ENCODE peak calls at places on chromosomes 13 and 19, in ten cellular contexts. D is effector CD4-positive, alpha-beta T cell; S is 8988T; P is activated gamma-delta T cell treated with Interleukin-2 at 50 U/mL for 16 hours; U is foreskin keratinocyte; Q is AG09319; L is uterus; H is RWPE1; W is stimulated activated CD8-positive, alpha-beta memory T cell treated with anti-CD3 and anti-CD28 coated beads, Interleukin-7, amount 100 ng/mL, for 1 hour; F is AG04449. K is an unnamed sample.

GRCh38 chr13:101875091-101875490 is 422.6 kb downstream of the ITGBL1 start:
- DNase-seq in F (no peak), S (no peak), W (no peak), H (no peak), U (no peak), D (no peak), P (no peak), Q (no peak), L (no peak), K (no peak)

GRCh38 chr19:1009976-1010538 is 9.8 kb downstream of the GRIN3B start:
- DNase-seq in L (peak), P (no peak), Q (no peak), H (no peak), S (no peak), W (no peak), F (no peak), U (no peak), D (no peak), K (no peak)

GRCh38 chr13:24741791-24742190 is 22.2 kb upstream of the RNF17 start:
- DNase-seq in D (no peak), U (no peak), Q (no peak), P (no peak), W (no peak), S (no peak), L (no peak), F (no peak), H (no peak), K (no peak)

GRCh38 chr19:35397064-35397463 is 26.2 kb downstream of the GPR42 start:
- DNase-seq in D (no peak), U (no peak), Q (no peak), S (no peak), W (no peak), P (no peak), F (no peak), H (no peak), L (no peak), K (no peak)

GRCh38 chr19:45352062-45352461 is 11.5 kb downstream of the KLC3 start:
- DNase-seq in Q (no peak), H (no peak), U (no peak), P (no peak), W (no peak), L (no peak), S (peak), F (no peak), D (no peak), K (no peak)

GRCh38 chr19:34317311-34317927 is 47.6 kb upstream of the GPI start:
- DNase-seq in H (no peak), Q (no peak), F (no peak), S (no peak), W (no peak), U (no peak), D (peak), P (peak), L (no peak), K (no peak)

GRCh38 chr13:25607096-25607495 is 235.3 kb downstream of the ATP8A2 start:
- DNase-seq in P (no peak), F (no peak), L (no peak), W (no peak), S (no peak), Q (no peak), H (no peak), D (no peak), U (no peak), K (no peak)

GRCh38 chr19:17873661-17874422 is 2.1 kb downstream of the SLC5A5 start:
- DNase-seq in F (no peak), D (peak), H (peak), S (no peak), L (no peak), U (no peak), P (peak), Q (no peak), W (peak), K (no peak)

GRCh38 chr19:55179570-55180484 is at the start of gene SYT5:
- DNase-seq in H (peak), W (peak), U (no peak), L (no peak), P (peak), D (peak), F (no peak), Q (no peak), S (peak), K (no peak)